ENCODE peak calls at places on chromosomes 6 and 20, in ten cellular contexts. G is GM23338, D is neural progenitor cell, O is endothelial cell of umbilical vein, I is prostate gland, J is lower leg skin, N is SK-N-SH, R is body of pancreas, E is pancreas, Y is tibial artery. L is an unnamed sample.

GRCh38 chr6:168261234-168261633 is 58.3 kb downstream of the DACT2 start:
- DNase-seq in G (no peak), D (no peak), O (no peak), I (no peak), J (no peak), N (no peak), R (no peak), E (no peak), Y (no peak), L (no peak)

GRCh38 chr6:143283887-143284640 is 166.4 kb downstream of the ADAT2 start:
- DNase-seq in G (no peak), D (no peak), O (peak; percentile 59), I (no peak), J (no peak), N (peak; percentile 15), R (no peak), E (no peak), Y (no peak), L (peak; percentile 69)

GRCh38 chr6:36945301-36945700 is 9.2 kb upstream of the PI16 start:
- DNase-seq in G (no peak), D (no peak), O (no peak), I (no peak), J (no peak), N (no peak), R (no peak), E (no peak), Y (no peak), L (no peak)

GRCh38 chr6:70151616-70152015 is 151.3 kb downstream of the COL9A1 start:
- DNase-seq in G (no peak), D (no peak), O (no peak), I (no peak), J (no peak), N (no peak), R (no peak), E (no peak), Y (no peak), L (peak; percentile 5)

GRCh38 chr6:111739257-111739696 is 133.6 kb upstream of the TRAF3IP2 start:
- DNase-seq in G (no peak), D (no peak), O (no peak), I (no peak), J (no peak), N (peak; percentile 86), R (no peak), E (no peak), Y (no peak), L (no peak)

GRCh38 chr6:36130672-36131516 is 581 bp downstream of the MAPK13 start:
- DNase-seq in G (peak; percentile 65), D (peak; percentile 45), O (no peak), I (peak; percentile 27), J (no peak), N (no peak), R (peak; percentile 73), E (peak; percentile 63), Y (no peak), L (no peak)

GRCh38 chr20:14986656-14987055 is 649.2 kb upstream of the FLRT3 start:
- DNase-seq in G (no peak), D (no peak), O (no peak), I (no peak), J (no peak), N (no peak), R (no peak), E (no peak), Y (no peak), L (no peak)

GRCh38 chr6:39251406-39251805 is 22.1 kb upstream of the KCNK5 start:
- DNase-seq in G (no peak), D (no peak), O (no peak), I (no peak), J (no peak), N (peak; percentile 41), R (no peak), E (no peak), Y (no peak), L (no peak)

GRCh38 chr6:84618836-84619235 is 145.6 kb downstream of the TBX18 start:
- DNase-seq in G (peak; percentile 62), D (peak; percentile 67), O (peak; percentile 53), I (no peak), J (no peak), N (no peak), R (no peak), E (no peak), Y (no peak), L (peak; percentile 83)

GRCh38 chr6:30712441-30712840 is 4.6 kb downstream of the MDC1 start:
- DNase-seq in G (no peak), D (no peak), O (no peak), I (no peak), J (no peak), N (no peak), R (no peak), E (no peak), Y (no peak), L (no peak)
- H3K4me3 ChIP-seq in G (no peak overlapping the region), D (no peak overlapping the region), O (no peak overlapping the region), I (no peak overlapping the region), J (no peak overlapping the region), N (no peak overlapping the region), R (no peak overlapping the region), E (no peak overlapping the region), Y (no peak overlapping the region), L (no peak overlapping the region)

GRCh38 chr20:2872304-2873009 is 824 bp upstream of the PTPRA start:
- DNase-seq in G (peak; percentile 88), D (peak; percentile 86), O (peak; percentile 64), I (peak; percentile 30), J (peak; percentile 43), N (peak; percentile 79), R (peak; percentile 61), E (peak; percentile 61), Y (peak; percentile 77), L (peak; percentile 48)
- TF ChIP-seq CTCF in G (peak; percentile 67), D (peak; percentile 49), O (peak; percentile 47), I (peak; percentile 12), J (no peak), N (peak; percentile 34), R (no peak), E (no peak), Y (no peak), L (peak; percentile 40)

DNA sequence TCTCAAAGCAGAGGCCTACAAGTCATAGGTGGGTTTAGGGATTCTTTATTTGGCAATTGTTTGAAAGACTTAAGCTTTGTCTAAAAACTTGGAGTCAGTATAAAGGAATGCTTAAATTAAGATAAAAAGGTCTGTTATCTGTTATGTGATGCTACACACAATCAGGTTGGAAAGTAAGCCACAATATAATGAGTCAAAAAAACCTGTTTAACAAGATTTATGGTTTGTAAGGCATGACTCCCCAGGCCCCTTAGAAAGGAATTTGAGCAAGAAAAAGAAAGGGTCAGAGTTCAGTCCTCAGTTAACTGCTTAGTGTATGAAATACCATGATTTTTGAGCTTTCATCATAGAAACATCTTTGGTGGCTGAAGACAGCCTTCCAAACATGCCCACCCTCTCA is 66.8 kb upstream of the HMGN3 start:
- DNase-seq in G (no peak), D (no peak), O (no peak), I (no peak), J (no peak), N (no peak), R (no peak), E (no peak), Y (no peak), L (no peak)
- H3K4me3 ChIP-seq in G (no peak overlapping the region), D (no peak overlapping the region), O (no peak overlapping the region), I (no peak overlapping the region), J (no peak overlapping the region), N (no peak overlapping the region), R (no peak overlapping the region), E (no peak overlapping the region), Y (no peak overlapping the region), L (no peak overlapping the region)

GRCh38 chr20:60341062-60341461 is 382.8 kb downstream of the CDH26 start:
- DNase-seq in G (no peak), D (no peak), O (no peak), I (no peak), J (no peak), N (no peak), R (no peak), E (no peak), Y (no peak), L (no peak)

GRCh38 chr20:60340232-60340631 is 382.0 kb downstream of the CDH26 start:
- DNase-seq in G (no peak), D (no peak), O (no peak), I (no peak), J (no peak), N (no peak), R (no peak), E (no peak), Y (no peak), L (no peak)

GRCh38 chr20:60349418-60349817 is 391.2 kb downstream of the CDH26 start:
- DNase-seq in G (no peak), D (no peak), O (no peak), I (no peak), J (no peak), N (no peak), R (no peak), E (no peak), Y (no peak), L (no peak)

GRCh38 chr20:60345106-60345505 is 386.9 kb downstream of the CDH26 start:
- DNase-seq in G (peak; percentile 13), D (no peak), O (no peak), I (no peak), J (no peak), N (peak; percentile 27), R (no peak), E (no peak), Y (no peak), L (no peak)
- TF ChIP-seq CTCF in G (no peak), D (no peak), O (no peak), I (no peak), J (no peak), N (no peak), R (no peak), E (no peak), Y (no peak), L (no peak)

GRCh38 chr20:1225263-1225728 is 548 bp upstream of the RAD21L1 start:
- DNase-seq in G (peak; percentile 91), D (no peak), O (peak; percentile 48), I (no peak), J (no peak), N (no peak), R (no peak), E (no peak), Y (no peak), L (no peak)
- H3K4me3 ChIP-seq in G (peak overlapping the region; percentile 61), D (peak overlapping the region; percentile 52), O (peak overlapping the region; percentile 44), I (peak overlapping the region; percentile 26), J (no peak overlapping the region), N (peak overlapping the region; percentile 46), R (peak overlapping the region; percentile 36), E (peak overlapping the region; percentile 26), Y (peak overlapping the region; percentile 62), L (peak overlapping the region; percentile 43)

DNA sequence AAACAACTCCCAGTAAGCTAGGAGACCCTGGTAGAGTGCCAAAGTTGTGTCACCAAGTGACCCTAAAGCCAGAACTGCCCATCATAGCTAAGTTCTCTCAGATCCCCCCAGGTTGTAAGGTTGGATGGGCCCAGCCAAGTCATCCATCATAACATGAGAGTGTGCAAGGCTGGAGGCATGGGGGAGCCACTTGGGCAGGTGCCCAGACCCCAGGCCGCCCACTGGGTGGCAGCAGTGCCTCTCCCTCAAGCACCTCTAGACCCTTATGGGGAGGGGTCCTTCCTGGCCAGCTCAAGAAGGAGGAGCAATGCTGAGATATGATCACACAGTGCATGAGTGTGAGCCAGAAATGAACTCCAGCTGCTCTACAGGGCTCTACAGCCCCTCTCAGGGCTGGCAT is 154.5 kb downstream of the MYLK4 start:
- DNase-seq in G (peak; percentile 71), D (peak; percentile 54), O (no peak), I (no peak), J (no peak), N (peak; percentile 55), R (no peak), E (no peak), Y (no peak), L (no peak)
- TF ChIP-seq CTCF in G (peak; percentile 94), D (peak; percentile 64), O (peak; percentile 36), I (no peak), J (no peak), N (peak; percentile 23), R (no peak), E (no peak), Y (peak; percentile 20), L (peak; percentile 13)

GRCh38 chr6:26136321-26136720 is 49.1 kb downstream of the HFE start:
- DNase-seq in G (no peak), D (no peak), O (no peak), I (no peak), J (no peak), N (no peak), R (no peak), E (no peak), Y (no peak), L (no peak)
- H3K4me3 ChIP-seq in G (no peak overlapping the region), D (no peak overlapping the region), O (no peak overlapping the region), I (no peak overlapping the region), J (no peak overlapping the region), N (no peak overlapping the region), R (no peak overlapping the region), E (no peak overlapping the region), Y (no peak overlapping the region), L (no peak overlapping the region)